ENCODE peak calls at places on chromosomes 7 and 10, in eight cellular contexts. Y, Z, X, I, T, G, E and P are unnamed samples.

GRCh38 chr7:11747715-11748485 is 84.1 kb downstream of the THSD7A start:
- DNase-seq in E (no peak), I (no peak), T (no peak), G (no peak), X (no peak), Z (no peak), Y (no peak), P (no peak)

GRCh38 chr10:71075066-71075758 is 137.2 kb upstream of the UNC5B start:
- DNase-seq in T (no peak), E (no peak), Y (no peak), Z (no peak), G (no peak), X (no peak), I (no peak), P (no peak)

GRCh38 chr7:822692-823276 is 9.5 kb upstream of the SUN1 start:
- DNase-seq in E (no peak), Y (no peak), I (no peak), Z (no peak), T (no peak), G (no peak), X (no peak), P (no peak)

GRCh38 chr7:29989257-29989995 is at the start of gene SCRN1:
- DNase-seq in G (peak), Z (peak), T (peak), I (peak), X (no peak), Y (no peak), E (peak), P (peak)

GRCh38 chr10:44437837-44438752 is 53.2 kb upstream of the CXCL12 start:
- DNase-seq in I (no peak), E (no peak), T (no peak), X (no peak), Y (no peak), Z (no peak), G (no peak), P (no peak)

GRCh38 chr7:112262804-112263203 is 56.3 kb downstream of the ZNF277 start:
- DNase-seq in Y (no peak), E (no peak), T (no peak), G (no peak), X (no peak), I (no peak), Z (no peak), P (no peak)

GRCh38 chr10:35636942-35637341 is 5.2 kb downstream of the FZD8 start:
- DNase-seq in X (no peak), G (no peak), Y (no peak), T (no peak), E (no peak), I (no peak), Z (no peak), P (no peak)

GRCh38 chr10:117346574-117346973 is 28.7 kb downstream of the PDZD8 start:
- DNase-seq in E (no peak), X (no peak), Y (no peak), T (no peak), Z (no peak), I (no peak), G (no peak), P (no peak)

GRCh38 chr10:48609441-48609840 is 4.6 kb upstream of the ARHGAP22 start:
- DNase-seq in I (no peak), Y (no peak), E (no peak), Z (peak), G (no peak), T (no peak), X (no peak), P (no peak)

GRCh38 chr10:28587270-28587969 is 54.5 kb downstream of the WAC start:
- DNase-seq in Y (peak), E (peak), T (peak), G (no peak), I (no peak), Z (no peak), X (no peak), P (no peak)